ENCODE peak calls at places on chromosomes 7 and 10, in six cellular contexts. Y, X, L, F, P and B are unnamed samples.

GRCh38 chr10:102837230-102837721 is at the start of gene CYP17A1:
- DNase-seq in Y (no peak), X (no peak), L (peak), F (no peak), P (no peak), B (no peak)

GRCh38 chr7:90592036-90592435 is 4.1 kb upstream of the CDK14 start:
- DNase-seq in Y (no peak), X (no peak), L (peak), F (no peak), P (no peak), B (no peak)

GRCh38 chr7:154640266-154640865 is 362.6 kb downstream of the PAXIP1 start:
- DNase-seq in Y (peak), X (no peak), L (peak), F (no peak), P (no peak), B (no peak)

GRCh38 chr7:76428868-76429805 is 4.4 kb downstream of the ZP3 start:
- DNase-seq in Y (no peak), X (no peak), L (peak), F (no peak), P (peak), B (no peak)

GRCh38 chr7:102933763-102934162 is 21.0 kb downstream of the LRRC17 start:
- DNase-seq in Y (no peak), X (no peak), L (peak), F (no peak), P (peak), B (no peak)

GRCh38 chr7:12649348-12649747 is 38.1 kb upstream of the ARL4A start:
- DNase-seq in Y (no peak), X (no peak), L (no peak), F (no peak), P (peak), B (no peak)

GRCh38 chr7:66558660-66559465 is 69.8 kb upstream of the KCTD7 start:
- DNase-seq in Y (no peak), X (no peak), L (peak), F (no peak), P (no peak), B (no peak)

GRCh38 chr7:157523371-157523765 is 186.6 kb downstream of the DNAJB6 start:
- DNase-seq in Y (no peak), X (no peak), L (no peak), F (no peak), P (no peak), B (no peak)

GRCh38 chr7:155809947-155810606 is 2.2 kb downstream of the SHH start:
- DNase-seq in Y (no peak), X (no peak), L (no peak), F (no peak), P (no peak), B (no peak)

GRCh38 chr7:28774529-28775057 is 183.5 kb downstream of the TRIL start:
- DNase-seq in Y (no peak), X (no peak), L (no peak), F (no peak), P (no peak), B (no peak)

GRCh38 chr10:29555746-29556481 is 78.9 kb downstream of the SVIL start:
- DNase-seq in Y (no peak), X (no peak), L (peak), F (no peak), P (peak), B (no peak)

GRCh38 chr7:66815976-66816375 is 75.4 kb downstream of the RABGEF1 start:
- DNase-seq in Y (no peak), X (no peak), L (no peak), F (no peak), P (no peak), B (no peak)

GRCh38 chr7:128932862-128933821 is 4.6 kb upstream of the IRF5 start:
- DNase-seq in Y (peak), X (peak), L (peak), F (no peak), P (no peak), B (no peak)

GRCh38 chr7:70016044-70016770 is 417.9 kb downstream of the AUTS2 start:
- DNase-seq in Y (no peak), X (no peak), L (peak), F (no peak), P (peak), B (no peak)

GRCh38 chr10:122688293-122688989 is 11.2 kb downstream of the C10orf120 start:
- DNase-seq in Y (no peak), X (no peak), L (peak), F (no peak), P (peak), B (no peak)

GRCh38 chr7:141698247-141699015 is 3.5 kb downstream of the DENND11 start:
- DNase-seq in Y (no peak), X (peak), L (no peak), F (no peak), P (no peak), B (no peak)

GRCh38 chr10:91210435-91210834 is 10.0 kb upstream of the PCGF5 start:
- DNase-seq in Y (peak), X (no peak), L (peak), F (no peak), P (no peak), B (no peak)

GRCh38 chr7:129577881-129578462 is 33.5 kb upstream of the NRF1 start:
- DNase-seq in Y (no peak), X (no peak), L (no peak), F (no peak), P (no peak), B (no peak)

GRCh38 chr7:129779602-129780256 is 168.2 kb downstream of the NRF1 start:
- DNase-seq in Y (no peak), X (peak), L (peak), F (peak), P (peak), B (peak)

GRCh38 chr10:13158401-13158800 is 3.0 kb upstream of the MCM10 start:
- DNase-seq in Y (no peak), X (no peak), L (no peak), F (no peak), P (peak), B (peak)

GRCh38 chr10:54081950-54082349 is 719.1 kb downstream of the PCDH15 start:
- DNase-seq in Y (no peak), X (no peak), L (no peak), F (no peak), P (no peak), B (no peak)

GRCh38 chr7:73520673-73521635 is 1.1 kb downstream of the BAZ1B start:
- DNase-seq in Y (no peak), X (no peak), L (peak), F (no peak), P (peak), B (peak)

GRCh38 chr7:102390697-102391484 is 5.3 kb upstream of the PRKRIP1 start:
- DNase-seq in Y (peak), X (peak), L (peak), F (peak), P (peak), B (peak)

GRCh38 chr10:35236739-35237138 is 99.6 kb upstream of the CCNY start:
- DNase-seq in Y (no peak), X (no peak), L (peak), F (no peak), P (peak), B (peak)

GRCh38 chr7:13181221-13181620 is 493.8 kb downstream of the ARL4A start:
- DNase-seq in Y (no peak), X (no peak), L (peak), F (no peak), P (no peak), B (no peak)

GRCh38 chr10:105540381-105540780 is 899.3 kb downstream of the SORCS3 start:
- DNase-seq in Y (no peak), X (no peak), L (no peak), F (no peak), P (no peak), B (no peak)